ENCODE peak calls at places on chromosomes 16 and 17, in five cellular contexts. D is mucosa of descending colon, B is astrocyte of the cerebellum, G is GM12878, S is NB4. Z is an unnamed sample.

GRCh38 chr17:57112994-57113393 is 27.9 kb downstream of the AKAP1 start:
- DNase-seq in B (no peak), S (peak), D (no peak), G (no peak), Z (no peak)

GRCh38 chr17:50909765-50910661 is 43.9 kb upstream of the TOB1 start:
- DNase-seq in B (no peak), D (peak), G (no peak), S (peak), Z (no peak)

GRCh38 chr17:82399030-82399429 is 19.1 kb upstream of the HEXD start:
- DNase-seq in G (no peak), D (no peak), S (peak), B (peak), Z (peak)

GRCh38 chr17:28839221-28839620 is 3.4 kb downstream of the FAM222B start:
- DNase-seq in G (no peak), B (no peak), S (no peak), D (no peak), Z (no peak)

GRCh38 chr16:2008009-2008526 is 1.6 kb downstream of the ZNF598 start:
- DNase-seq in G (no peak), B (no peak), D (peak), S (peak), Z (peak)

GRCh38 chr16:17396762-17397498 is 73.8 kb downstream of the XYLT1 start:
- DNase-seq in G (no peak), B (no peak), D (no peak), S (no peak), Z (peak)

GRCh38 chr17:12388206-12388605 is 277.5 kb upstream of the MYOCD start:
- DNase-seq in S (no peak), G (no peak), B (no peak), D (no peak), Z (peak)

GRCh38 chr17:51147641-51148040 is 5.7 kb upstream of the NME1 start:
- DNase-seq in G (no peak), S (no peak), B (no peak), D (no peak), Z (peak)

GRCh38 chr17:676060-676745 is 38.4 kb downstream of the VPS53 start:
- DNase-seq in D (no peak), B (peak), G (no peak), S (no peak), Z (peak)

GRCh38 chr17:30519707-30520106 is 42.5 kb downstream of the GOSR1 start:
- DNase-seq in G (no peak), D (no peak), S (no peak), B (peak), Z (peak)

GRCh38 chr16:11346700-11347319 is 1.6 kb downstream of the RMI2 start:
- DNase-seq in G (no peak), D (peak), S (no peak), B (no peak), Z (no peak)

GRCh38 chr16:77850637-77851330 is 62.4 kb downstream of the VAT1L start:
- DNase-seq in D (no peak), S (no peak), B (no peak), G (no peak), Z (peak)

GRCh38 chr16:57497121-57497520 is 10.8 kb upstream of the DOK4 start:
- DNase-seq in B (no peak), S (no peak), D (no peak), G (no peak), Z (no peak)

GRCh38 chr16:84518804-84519341 is 14.4 kb upstream of the MEAK7 start:
- DNase-seq in S (no peak), D (peak), B (no peak), G (no peak), Z (no peak)

GRCh38 chr17:65589321-65589720 is 27.9 kb upstream of the AXIN2 start:
- DNase-seq in S (no peak), B (no peak), G (no peak), D (no peak), Z (peak)

GRCh38 chr16:5642034-5642433 is 544.4 kb upstream of the EEF2KMT start:
- DNase-seq in G (no peak), D (no peak), B (no peak), S (no peak), Z (no peak)

GRCh38 chr17:42536372-42537155 is 523 bp downstream of the NAGLU start:
- DNase-seq in D (peak), B (no peak), G (no peak), S (peak), Z (peak)

GRCh38 chr17:36816214-36816613 is 121.1 kb upstream of the LHX1 start:
- DNase-seq in D (no peak), B (no peak), G (no peak), S (no peak), Z (no peak)

GRCh38 chr17:46730026-46730425 is 88.5 kb downstream of the WNT3 start:
- DNase-seq in D (no peak), B (no peak), G (no peak), S (no peak), Z (no peak)

GRCh38 chr17:74850310-74850709 is 9.4 kb downstream of the GRIN2C start:
- DNase-seq in G (no peak), B (no peak), D (no peak), S (no peak), Z (no peak)

GRCh38 chr17:55430531-55431228 is 9.0 kb upstream of the MMD start:
- DNase-seq in D (no peak), G (no peak), B (no peak), S (no peak), Z (no peak)

GRCh38 chr16:56355786-56356275 is 69.5 kb downstream of the AMFR start:
- DNase-seq in D (peak), G (no peak), S (no peak), B (no peak), Z (no peak)
- H3K4me3 ChIP-seq in D (no peak), G (peak), S (no peak), B (peak), Z (no peak)

GRCh38 chr17:40345161-40346034 is 19.1 kb downstream of the GJD3 start:
- DNase-seq in G (no peak), S (peak), B (no peak), D (peak), Z (peak)
- TF ChIP-seq CTCF in G (no peak), S (no peak), B (no peak), D (no peak), Z (no peak)

GRCh38 chr16:87956771-87957279 is 5.6 kb downstream of the BANP start:
- DNase-seq in S (peak), B (peak), D (no peak), G (no peak), Z (peak)
- H3K4me3 ChIP-seq in S (no peak), B (no peak), D (no peak), G (peak), Z (peak)

GRCh38 chr16:30377050-30377811 is 2.6 kb downstream of the MYL11 start:
- DNase-seq in D (no peak), S (no peak), B (no peak), G (no peak), Z (no peak)

GRCh38 chr16:30379165-30379783 is 3.1 kb downstream of the SEPTIN1 start:
- DNase-seq in B (no peak), D (no peak), G (no peak), S (no peak), Z (no peak)

GRCh38 chr16:30377812-30378235 is 3.2 kb downstream of the MYL11 start:
- DNase-seq in G (peak), D (peak), B (peak), S (peak), Z (peak)

GRCh38 chr16:30380072-30380471 is 2.3 kb downstream of the SEPTIN1 start:
- DNase-seq in B (no peak), G (no peak), D (no peak), S (no peak), Z (no peak)

DNA sequence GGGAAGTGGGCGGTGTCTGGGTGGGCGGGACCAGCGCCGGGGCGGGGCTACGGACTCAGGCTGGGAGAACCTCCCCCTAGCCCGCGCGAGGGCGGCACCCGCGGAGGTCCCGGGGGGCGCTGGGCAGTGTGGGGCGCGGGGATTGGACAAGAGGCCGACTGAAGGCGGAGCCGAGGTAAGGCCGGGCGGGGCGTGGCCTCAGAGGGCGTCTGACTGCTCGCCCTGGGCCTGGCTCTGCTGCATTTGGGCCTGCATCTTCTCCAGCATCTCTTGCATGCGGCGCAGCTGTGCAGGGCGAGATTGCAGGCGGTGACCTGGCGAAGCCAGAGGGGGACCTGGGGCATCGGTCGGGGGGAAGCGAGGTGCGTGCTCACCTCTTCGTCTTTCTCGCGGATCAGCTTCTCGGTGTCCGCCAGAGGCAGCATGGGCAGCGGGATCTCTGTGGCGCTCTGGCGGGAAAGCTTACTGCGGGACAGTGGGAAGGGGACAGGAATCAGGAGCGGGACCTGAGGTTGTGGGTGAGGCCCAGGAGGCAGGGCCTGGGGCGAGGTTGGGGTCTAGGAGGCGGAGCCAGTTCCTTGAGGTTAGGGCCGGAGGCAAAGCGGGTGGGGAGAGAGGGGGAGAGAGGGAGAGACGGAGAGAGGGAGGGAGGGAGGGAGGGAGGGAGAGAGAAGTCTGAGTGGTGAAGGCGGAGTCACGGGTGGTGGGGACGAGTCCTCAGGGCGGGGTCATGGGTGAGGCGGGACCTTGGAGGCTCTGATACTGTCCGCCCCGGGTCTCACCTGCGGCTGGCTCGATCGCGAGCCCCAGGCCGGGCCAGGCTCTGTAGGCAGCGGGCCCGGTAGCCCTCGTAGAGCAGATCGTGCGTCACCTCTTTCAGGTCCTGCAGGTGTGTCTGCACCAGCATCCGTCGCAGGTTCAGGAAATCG is 3.9 kb downstream of the SEPTIN1 start:
- DNase-seq in S (peak), G (peak), B (peak), D (peak), Z (peak)
- TF ChIP-seq CTCF in S (no peak), G (no peak), B (peak), D (no peak), Z (peak)

DNA sequence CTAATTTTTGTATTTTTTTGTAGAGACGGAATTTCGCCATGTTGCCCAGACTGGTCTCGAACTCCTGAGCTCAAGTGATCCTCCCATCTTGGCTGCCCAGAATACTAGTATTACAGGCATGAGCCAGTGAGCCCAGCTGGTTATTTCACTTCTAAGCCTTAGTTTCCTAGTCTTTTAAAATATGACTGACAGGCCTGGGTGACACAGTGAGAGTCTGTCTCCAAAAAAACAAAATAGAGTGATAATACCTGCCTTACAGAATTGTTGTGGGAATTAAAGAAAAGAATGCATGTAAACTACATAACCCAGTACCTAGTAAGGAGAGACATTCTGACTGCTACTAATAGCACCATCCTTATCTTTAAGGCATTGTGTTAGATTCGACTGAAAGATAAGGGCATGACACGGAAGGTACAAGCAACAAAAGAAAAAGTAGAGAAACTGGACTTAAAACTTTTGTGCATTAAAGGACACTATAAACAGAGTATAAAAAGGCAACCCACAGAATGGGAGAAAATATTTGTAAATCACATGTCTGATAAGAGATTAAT is 11.6 kb downstream of the TOM1L2 start:
- DNase-seq in G (no peak), B (no peak), S (no peak), D (no peak), Z (no peak)
- H3K4me3 ChIP-seq in G (no peak), B (no peak), S (no peak), D (no peak), Z (no peak)

GRCh38 chr16:87926246-87927194 is 9.8 kb downstream of the CA5A start:
- DNase-seq in B (no peak), S (peak), D (no peak), G (no peak), Z (no peak)

GRCh38 chr16:87924041-87924851 is 12.1 kb downstream of the CA5A start:
- DNase-seq in G (peak), S (no peak), D (no peak), B (no peak), Z (no peak)

GRCh38 chr16:87929986-87930385 is 6.3 kb downstream of the CA5A start:
- DNase-seq in S (no peak), D (no peak), G (no peak), B (no peak), Z (no peak)

GRCh38 chr16:87924937-87925670 is 11.2 kb downstream of the CA5A start:
- DNase-seq in G (no peak), S (no peak), B (no peak), D (no peak), Z (no peak)

GRCh38 chr16:87927195-87927562 is 9.2 kb downstream of the CA5A start:
- DNase-seq in S (no peak), G (no peak), D (no peak), B (no peak), Z (no peak)
- TF ChIP-seq CTCF in S (no peak), G (no peak), D (no peak), B (peak), Z (peak)

Z was measured in fibroblast of the aortic adventitia.